ENCODE peak calls at places on chromosomes 13 and 19, in six cellular contexts. E, R, B, I, P and V are unnamed samples.

GRCh38 chr13:110845520-110845919 is 69.3 kb downstream of the ANKRD10 start:
- DNase-seq in R (no peak), B (no peak), I (no peak), P (no peak), E (no peak), V (no peak)

GRCh38 chr19:56720281-56720680 is 48.7 kb upstream of the ZNF835 start:
- DNase-seq in E (no peak), R (no peak), B (no peak), P (no peak), I (no peak), V (no peak)

GRCh38 chr19:42121666-42122069 is 10.6 kb downstream of the POU2F2 start:
- DNase-seq in P (peak), R (no peak), E (peak), B (no peak), I (peak), V (no peak)

GRCh38 chr13:101930331-101930730 is 471.5 kb downstream of the FGF14 start:
- DNase-seq in E (no peak), B (no peak), P (no peak), I (no peak), R (no peak), V (no peak)

GRCh38 chr19:44807652-44808462 is 1.0 kb upstream of the BCAM start:
- DNase-seq in P (peak), R (peak), E (peak), B (no peak), I (no peak), V (no peak)

GRCh38 chr19:5691205-5691929 is 1.3 kb downstream of the RPL36 start:
- DNase-seq in B (no peak), P (peak), R (no peak), I (peak), E (peak), V (no peak)

GRCh38 chr19:50300814-50301606 is 28.2 kb downstream of the KCNC3 start:
- DNase-seq in R (no peak), B (no peak), E (peak), I (no peak), P (peak), V (no peak)

GRCh38 chr13:39132286-39132685 is 94.0 kb downstream of the NHLRC3 start:
- DNase-seq in R (no peak), P (peak), E (peak), I (no peak), B (no peak), V (no peak)

GRCh38 chr13:43544011-43544410 is 242.8 kb downstream of the ENOX1 start:
- DNase-seq in P (peak), I (no peak), B (no peak), R (no peak), E (peak), V (no peak)

GRCh38 chr13:73870970-73871935 is 263.0 kb downstream of the KLF12 start:
- DNase-seq in E (peak), P (peak), R (no peak), I (no peak), B (no peak), V (no peak)

GRCh38 chr19:35903550-35904179 is 1.3 kb downstream of the HCST start:
- DNase-seq in P (peak), B (peak), I (peak), E (peak), R (peak), V (peak)

GRCh38 chr19:53190253-53190652 is 2.9 kb downstream of the ZNF665 start:
- DNase-seq in P (no peak), R (no peak), I (no peak), B (no peak), E (no peak), V (no peak)

GRCh38 chr19:41265376-41266153 is 1.4 kb downstream of the HNRNPUL1 start:
- DNase-seq in R (no peak), P (peak), I (no peak), B (no peak), E (peak), V (peak)

GRCh38 chr19:43527860-43528622 is 1.0 kb upstream of the ETHE1 start:
- DNase-seq in P (no peak), R (no peak), E (peak), B (peak), I (peak), V (no peak)

GRCh38 chr13:43057653-43058317 is 34.4 kb downstream of the DNAJC15 start:
- DNase-seq in R (no peak), B (no peak), E (no peak), I (no peak), P (no peak), V (no peak)

GRCh38 chr19:55136399-55137102 is 12.5 kb downstream of the TNNT1 start:
- DNase-seq in I (peak), E (no peak), R (no peak), P (no peak), B (no peak), V (no peak)

GRCh38 chr19:55134732-55135131 is 14.3 kb downstream of the TNNT1 start:
- DNase-seq in B (no peak), I (no peak), R (no peak), E (no peak), P (no peak), V (no peak)

GRCh38 chr19:55131421-55131820 is 14.0 kb upstream of the PPP1R12C start:
- DNase-seq in R (no peak), I (no peak), E (peak), B (no peak), P (no peak), V (no peak)

GRCh38 chr19:55133639-55134444 is 15.2 kb downstream of the TNNT1 start:
- DNase-seq in I (peak), P (no peak), E (no peak), R (no peak), B (no peak), V (no peak)

DNA sequence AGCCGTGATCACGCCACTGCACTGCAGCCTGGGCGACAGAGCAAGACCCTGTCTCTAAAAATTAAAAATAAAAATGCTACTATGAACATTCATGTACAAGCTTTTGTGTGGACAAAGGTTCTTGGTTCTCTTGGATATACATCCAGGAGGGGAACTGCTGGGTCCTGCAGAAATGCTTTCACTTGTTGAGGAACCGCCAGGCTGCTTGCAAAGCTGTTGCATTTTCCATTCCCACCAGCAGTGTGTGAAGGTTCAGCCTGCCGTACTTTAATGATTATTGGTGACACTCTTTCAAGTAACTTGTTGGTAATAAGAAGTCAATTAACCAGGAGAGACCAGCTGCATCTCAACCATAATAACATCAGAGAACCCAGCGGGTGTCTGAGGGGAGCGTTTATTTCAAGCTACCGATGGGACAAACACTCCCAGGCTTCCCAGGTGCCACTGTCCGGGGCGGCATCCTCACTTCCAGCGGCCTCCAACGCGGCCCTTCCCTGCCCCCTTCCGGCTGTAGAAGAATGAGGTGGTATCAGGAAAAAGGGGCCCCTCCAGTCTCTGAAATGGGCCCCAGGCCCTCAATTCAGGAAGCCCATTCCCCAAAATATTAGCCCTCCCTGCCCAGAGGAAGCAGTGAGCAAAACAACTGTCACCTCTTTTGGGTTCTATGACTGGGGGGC is 15.2 kb upstream of the PPP1R12C start:
- DNase-seq in I (peak), P (no peak), R (no peak), B (no peak), E (no peak), V (no peak)
- TF ChIP-seq CTCF in I (no peak), P (no peak), R (peak), B (no peak), E (no peak), V (no peak)

GRCh38 chr19:30719189-30719990 is 347.2 kb downstream of the ZNF536 start:
- DNase-seq in P (no peak), B (no peak), I (peak), E (peak), R (no peak), V (peak)
- TF ChIP-seq CTCF in P (no peak), B (no peak), I (no peak), E (no peak), R (no peak), V (no peak)

DNA sequence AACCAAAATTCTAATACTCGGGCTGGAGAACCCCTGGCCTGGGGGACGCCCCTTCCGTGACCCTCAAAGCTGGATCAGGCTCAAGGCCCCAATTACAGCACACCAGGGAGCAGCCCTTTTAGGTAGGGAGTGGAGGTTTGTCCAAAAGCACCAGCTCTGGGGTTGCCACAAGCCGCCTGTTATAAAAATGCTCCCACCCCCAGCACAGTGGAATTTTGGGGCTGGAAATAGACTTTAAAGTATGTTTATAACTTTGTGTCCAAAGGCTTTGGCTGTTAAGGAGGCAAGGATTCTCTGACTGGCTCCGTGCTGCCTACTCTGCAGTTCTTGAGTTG is 564 bp upstream of the GMIP start:
- DNase-seq in B (no peak), I (no peak), E (no peak), R (no peak), P (no peak), V (no peak)
- TF ChIP-seq CTCF in B (no peak), I (no peak), E (no peak), R (peak), P (no peak), V (peak)

GRCh38 chr19:33306853-33307792 is 4.8 kb upstream of the CEBPA start:
- DNase-seq in E (no peak), I (peak), P (no peak), R (no peak), B (no peak), V (no peak)

GRCh38 chr19:33309826-33310225 is 7.5 kb upstream of the CEBPA start:
- DNase-seq in R (no peak), I (no peak), B (no peak), P (no peak), E (no peak), V (no peak)

GRCh38 chr19:33312065-33312464 is 9.7 kb upstream of the CEBPA start:
- DNase-seq in P (no peak), E (no peak), B (no peak), R (no peak), I (no peak), V (no peak)

GRCh38 chr19:33310606-33311325 is 8.4 kb upstream of the CEBPA start:
- DNase-seq in R (peak), P (peak), I (peak), B (no peak), E (no peak), V (no peak)

GRCh38 chr19:33311326-33311682 is 9.0 kb upstream of the CEBPA start:
- DNase-seq in E (no peak), B (no peak), I (peak), R (no peak), P (no peak), V (no peak)
- TF ChIP-seq CTCF in E (peak), B (no peak), I (peak), R (peak), P (peak), V (no peak)

GRCh38 chr19:12801466-12802266 is at the start of the genes PRDX2 and THSD8:
- DNase-seq in B (no peak), E (peak), P (no peak), R (peak), I (peak), V (peak)
- TF ChIP-seq CTCF in B (no peak), E (no peak), P (no peak), R (no peak), I (peak), V (no peak)

GRCh38 chr19:340620-341385 is 3.8 kb downstream of the MIER2 start:
- DNase-seq in E (no peak), P (no peak), I (no peak), R (no peak), B (no peak), V (no peak)
- TF ChIP-seq CTCF in E (no peak), P (no peak), I (no peak), R (no peak), B (no peak), V (no peak)